ENCODE peak calls at places on chromosomes 4 and X, in six cellular contexts. Y is Peyer's patch, U is ovary, N is stomach, Q is thyroid gland, C is H1. K is an unnamed sample.

GRCh38 chrX:24294619-24295018 is 19.2 kb downstream of the SUPT20HL2 start:
- DNase-seq in Y (no peak), U (peak; percentile 38), N (no peak), Q (no peak), C (peak; percentile 57), K (no peak)

GRCh38 chrX:69137371-69137881 is 27.8 kb downstream of the PJA1 start:
- DNase-seq in Y (no peak), U (peak; percentile 54), N (no peak), Q (peak; percentile 35), C (no peak), K (no peak)

GRCh38 chrX:45344597-45344996 is 143.9 kb upstream of the DIPK2B start:
- DNase-seq in Y (no peak), U (no peak), N (no peak), Q (no peak), C (no peak), K (no peak)

GRCh38 chr4:47839259-47839658 is 1.4 kb upstream of the CORIN start:
- DNase-seq in Y (no peak), U (no peak), N (no peak), Q (no peak), C (no peak), K (no peak)

GRCh38 chr4:25890653-25891485 is 23.2 kb upstream of the SMIM20 start:
- DNase-seq in Y (no peak), U (no peak), N (no peak), Q (no peak), C (peak; percentile 54), K (no peak)

GRCh38 chr4:119299221-119300071 is 22.5 kb downstream of the FABP2 start:
- DNase-seq in Y (peak; percentile 53), U (no peak), N (no peak), Q (no peak), C (no peak), K (no peak)

GRCh38 chrX:99798951-99799350 is 611.1 kb downstream of the PCDH19 start:
- DNase-seq in Y (no peak), U (no peak), N (no peak), Q (no peak), C (no peak), K (no peak)

GRCh38 chr4:183601381-183601780 is 57.6 kb downstream of the RWDD4 start:
- DNase-seq in Y (no peak), U (no peak), N (no peak), Q (no peak), C (no peak), K (no peak)

GRCh38 chr4:133152330-133152791 is 3.3 kb downstream of the PCDH10 start:
- DNase-seq in Y (no peak), U (no peak), N (no peak), Q (no peak), C (peak; percentile 74), K (no peak)

GRCh38 chr4:161554372-161554990 is 609.3 kb downstream of the FSTL5 start:
- DNase-seq in Y (no peak), U (no peak), N (no peak), Q (no peak), C (no peak), K (no peak)

GRCh38 chrX:132732236-132732635 is 226.2 kb downstream of the HS6ST2 start:
- DNase-seq in Y (no peak), U (no peak), N (no peak), Q (no peak), C (no peak), K (no peak)

GRCh38 chr4:16289872-16290554 is 63.7 kb upstream of the TAPT1 start:
- DNase-seq in Y (no peak), U (no peak), N (no peak), Q (no peak), C (no peak), K (no peak)

GRCh38 chrX:41923925-41924693 is 755 bp upstream of the CASK start:
- DNase-seq in Y (peak; percentile 67), U (no peak), N (peak; percentile 49), Q (peak; percentile 25), C (no peak), K (no peak)

GRCh38 chr4:86506591-86506990 is 87.5 kb upstream of the PTPN13 start:
- DNase-seq in Y (no peak), U (no peak), N (no peak), Q (peak; percentile 15), C (no peak), K (no peak)

GRCh38 chr4:183838987-183839712 is 66.0 kb upstream of the STOX2 start:
- DNase-seq in Y (no peak), U (no peak), N (no peak), Q (no peak), C (no peak), K (no peak)

GRCh38 chrX:31272472-31272775 is 200.6 kb upstream of the FTHL17 start:
- DNase-seq in Y (no peak), U (no peak), N (no peak), Q (no peak), C (no peak), K (no peak)

GRCh38 chrX:132909643-132910042 is 48.8 kb downstream of the HS6ST2 start:
- DNase-seq in Y (no peak), U (no peak), N (no peak), Q (no peak), C (no peak), K (no peak)

DNA sequence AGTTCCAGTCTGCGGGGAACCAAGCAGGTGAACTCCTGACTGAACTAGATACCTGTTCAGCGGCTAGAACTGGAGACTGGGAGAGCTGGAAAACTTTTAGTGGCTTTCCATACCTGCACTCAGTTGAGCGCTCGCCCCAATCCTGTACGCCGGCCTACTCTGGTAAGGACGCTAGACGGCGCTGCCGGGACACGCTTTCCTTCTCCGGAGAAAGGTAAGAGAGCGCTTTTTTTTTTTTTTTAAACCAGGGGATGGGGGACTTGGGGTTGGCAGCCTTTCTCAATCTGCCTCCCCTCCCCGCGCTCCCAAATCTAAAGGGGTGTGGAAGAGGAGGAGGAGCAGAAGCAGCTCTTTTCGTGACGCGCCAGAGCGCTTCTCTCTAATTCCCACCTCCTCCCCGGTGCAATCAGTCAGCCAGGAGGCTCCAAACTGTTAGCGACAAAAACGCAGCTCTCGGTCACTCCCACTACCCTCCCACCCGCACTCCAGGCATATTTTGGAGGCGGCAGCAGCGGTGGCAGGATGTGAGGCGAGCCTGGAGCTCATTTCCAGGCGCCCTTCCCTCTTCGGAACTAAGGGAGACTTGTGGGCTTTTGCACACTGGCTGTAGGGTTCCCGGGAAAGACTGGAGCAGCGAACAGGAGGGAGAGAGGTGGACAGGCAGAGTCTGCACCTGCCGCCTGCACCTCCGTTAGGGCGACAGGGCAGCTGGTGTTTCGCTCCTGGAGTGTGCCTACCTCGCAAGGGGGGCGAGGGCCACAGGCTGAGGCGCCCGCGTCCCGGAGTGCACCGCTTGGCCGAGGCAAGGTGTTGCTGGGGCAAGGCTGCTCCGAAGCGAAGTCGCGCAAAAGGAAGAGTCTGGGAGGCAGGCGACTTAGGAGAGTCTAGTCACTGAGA is at the start of gene IL1RAPL2:
- DNase-seq in Y (no peak), U (no peak), N (peak; percentile 58), Q (peak; percentile 66), C (peak; percentile 70), K (no peak)
- H3K27me3 ChIP-seq in Y (no peaks in the 10 kb centered on the region), U (no peaks in the 10 kb centered on the region), N (peaks cover 53% of the 10 kb centered on the region), Q (no peaks in the 10 kb centered on the region), C (peaks cover 46% of the 10 kb centered on the region), K (no peaks in the 10 kb centered on the region)

GRCh38 chr4:102246416-102246815 is 98.9 kb downstream of the SLC39A8 start:
- DNase-seq in Y (no peak), U (no peak), N (no peak), Q (no peak), C (no peak), K (no peak)

GRCh38 chr4:102250341-102250740 is 94.9 kb downstream of the SLC39A8 start:
- DNase-seq in Y (no peak), U (no peak), N (no peak), Q (no peak), C (no peak), K (peak; percentile 17)

GRCh38 chr4:102247041-102247440 is 98.2 kb downstream of the SLC39A8 start:
- DNase-seq in Y (no peak), U (no peak), N (no peak), Q (no peak), C (no peak), K (no peak)

DNA sequence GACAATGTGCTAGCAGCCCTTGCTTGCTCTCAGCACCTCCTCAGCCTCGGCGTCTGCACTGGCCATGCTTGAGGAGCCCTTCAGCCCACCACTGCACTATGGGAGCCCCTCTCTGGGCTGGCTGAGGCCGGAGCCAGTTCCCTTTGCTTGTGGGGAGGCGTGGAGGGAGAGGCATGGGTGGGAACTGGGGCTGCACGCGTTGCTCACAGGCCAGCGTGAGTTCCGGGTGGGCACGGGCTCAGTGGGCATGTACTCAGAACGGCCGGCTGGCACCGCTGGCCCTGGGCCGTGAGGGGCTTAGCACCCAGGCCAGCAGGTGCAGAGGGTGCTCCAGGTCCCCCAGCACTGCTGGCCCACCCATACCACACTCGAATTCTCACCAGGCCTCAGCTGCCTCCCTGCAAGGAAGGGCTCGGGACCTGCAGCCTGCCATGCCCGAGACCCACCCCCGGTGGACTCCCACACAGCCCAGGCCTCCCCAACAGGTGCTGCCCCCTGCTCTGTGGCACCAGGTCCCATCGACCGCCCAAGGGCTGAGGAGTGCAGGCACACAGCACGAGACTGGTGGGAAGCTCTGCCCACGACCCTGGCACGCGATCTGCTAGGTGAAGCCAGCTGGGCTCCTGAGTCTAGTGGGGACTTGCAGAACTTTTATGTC is 100.3 kb downstream of the SLC39A8 start:
- DNase-seq in Y (no peak), U (no peak), N (no peak), Q (no peak), C (no peak), K (no peak)
- TF ChIP-seq POLR2A in Y (no peak), U (no peak), N (no peak), Q (no peak), C (no peak), K (no peak)

GRCh38 chrX:15215366-15215765 is 54.5 kb downstream of the ASB9 start:
- DNase-seq in Y (no peak), U (no peak), N (no peak), Q (no peak), C (no peak), K (no peak)

GRCh38 chrX:15216280-15216679 is 53.6 kb downstream of the ASB9 start:
- DNase-seq in Y (no peak), U (no peak), N (no peak), Q (no peak), C (no peak), K (no peak)

GRCh38 chrX:15214614-15215013 is 55.3 kb downstream of the ASB9 start:
- DNase-seq in Y (no peak), U (no peak), N (no peak), Q (no peak), C (no peak), K (no peak)
- H3K27me3 ChIP-seq in Y (no peaks in the 10 kb centered on the region), U (no peaks in the 10 kb centered on the region), N (no peaks in the 10 kb centered on the region), Q (no peaks in the 10 kb centered on the region), C (no peaks in the 10 kb centered on the region), K (no peaks in the 10 kb centered on the region)

DNA sequence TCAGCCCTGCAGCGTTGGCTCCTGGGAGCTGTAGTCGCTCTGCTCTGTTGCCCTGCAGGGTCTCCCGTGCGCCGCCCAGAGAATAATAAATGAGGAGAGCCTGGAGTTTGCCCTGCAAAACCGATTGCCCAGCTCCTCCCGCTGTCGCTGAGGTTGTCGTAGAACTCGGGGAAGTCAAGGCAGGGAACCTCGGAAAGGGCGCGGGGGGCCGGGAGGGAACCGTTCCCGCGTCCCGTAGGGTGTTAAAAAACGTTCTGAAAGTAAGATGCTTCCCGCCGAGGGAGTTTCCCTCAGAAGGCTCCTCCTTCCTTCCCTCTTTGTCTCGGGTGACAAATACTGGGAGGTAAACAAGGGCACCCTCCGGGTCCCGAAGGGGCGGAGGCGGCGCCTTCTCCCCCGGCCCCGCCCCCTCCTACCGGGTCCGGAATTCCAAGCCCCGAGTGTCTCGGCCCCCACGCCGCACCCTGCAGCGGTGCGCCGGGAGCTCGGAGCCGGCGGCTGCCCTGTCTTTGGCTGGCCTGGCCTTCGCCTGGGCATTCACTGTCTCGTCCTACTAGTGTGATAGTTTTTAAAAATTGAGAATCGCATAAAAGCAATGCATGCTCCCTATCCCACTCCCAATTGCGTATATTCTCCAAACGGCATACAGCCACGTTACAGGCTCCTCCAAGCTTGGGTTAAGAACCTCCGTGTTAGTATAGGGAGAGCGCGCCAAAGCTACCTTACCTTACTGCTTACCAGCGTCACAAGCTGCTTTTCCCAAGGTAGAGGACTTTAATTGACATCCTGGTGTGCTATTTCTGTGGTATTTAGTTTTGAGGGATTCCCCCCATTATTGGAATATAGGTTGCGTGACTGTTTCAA is 965 bp upstream of the HMGB2 start:
- DNase-seq in Y (peak; percentile 74), U (peak; percentile 63), N (peak; percentile 53), Q (peak; percentile 69), C (peak; percentile 87), K (no peak)
- TF ChIP-seq POLR2A in Y (no peak), U (no peak), N (no peak), Q (no peak), C (peak; percentile 62), K (no peak)

K was measured in esophagus muscularis mucosa.